ENCODE peak calls at places on chromosome 18, in eight cellular contexts. One of them, this sample, is unnamed.

GRCh38 chr18:46950064-46950656 is 32.8 kb downstream of the KATNAL2 start:
- DNase-seq in CD8-positive, alpha-beta T cell: no peak
- DNase-seq in anterior cingulate cortex: no peak
- DNase-seq in ELR: peak
- DNase-seq in T1000: no peak
- DNase-seq in BJ: no peak
- DNase-seq in spleen: no peak
- DNase-seq in cerebellum: no peak
- DNase-seq in this sample: no peak

GRCh38 chr18:11387880-11388279 is 221.5 kb upstream of the SLC35G4 start:
- DNase-seq in T1000: no peak
- DNase-seq in CD8-positive, alpha-beta T cell: no peak
- DNase-seq in spleen: no peak
- DNase-seq in anterior cingulate cortex: no peak
- DNase-seq in ELR: peak
- DNase-seq in cerebellum: no peak
- DNase-seq in BJ: no peak
- DNase-seq in this sample: peak

GRCh38 chr18:12254137-12254819 is at the start of gene CIDEA:
- DNase-seq in ELR: peak
- DNase-seq in spleen: peak
- DNase-seq in CD8-positive, alpha-beta T cell: no peak
- DNase-seq in BJ: no peak
- DNase-seq in anterior cingulate cortex: no peak
- DNase-seq in cerebellum: no peak
- DNase-seq in T1000: no peak
- DNase-seq in this sample: peak

GRCh38 chr18:3245853-3246635 is 1.6 kb upstream of the MYL12A start:
- DNase-seq in anterior cingulate cortex: peak
- DNase-seq in BJ: no peak
- DNase-seq in CD8-positive, alpha-beta T cell: peak
- DNase-seq in T1000: peak
- DNase-seq in ELR: peak
- DNase-seq in cerebellum: peak
- DNase-seq in spleen: peak
- DNase-seq in this sample: peak

GRCh38 chr18:8073167-8073566 is 506.1 kb downstream of the PTPRM start:
- DNase-seq in cerebellum: no peak
- DNase-seq in spleen: no peak
- DNase-seq in T1000: no peak
- DNase-seq in BJ: no peak
- DNase-seq in CD8-positive, alpha-beta T cell: no peak
- DNase-seq in ELR: no peak
- DNase-seq in anterior cingulate cortex: no peak
- DNase-seq in this sample: no peak

GRCh38 chr18:22230403-22231042 is 61.1 kb downstream of the GATA6 start:
- DNase-seq in ELR: peak
- DNase-seq in spleen: no peak
- DNase-seq in T1000: peak
- DNase-seq in BJ: no peak
- DNase-seq in CD8-positive, alpha-beta T cell: no peak
- DNase-seq in cerebellum: no peak
- DNase-seq in anterior cingulate cortex: no peak
- DNase-seq in this sample: no peak

GRCh38 chr18:59961086-59961485 is 61.3 kb downstream of the PMAIP1 start:
- DNase-seq in spleen: no peak
- DNase-seq in ELR: no peak
- DNase-seq in BJ: no peak
- DNase-seq in CD8-positive, alpha-beta T cell: no peak
- DNase-seq in cerebellum: no peak
- DNase-seq in T1000: no peak
- DNase-seq in anterior cingulate cortex: no peak
- DNase-seq in this sample: no peak

GRCh38 chr18:79405781-79406575 is 10.2 kb downstream of the NFATC1 start:
- DNase-seq in spleen: peak
- DNase-seq in T1000: no peak
- DNase-seq in ELR: no peak
- DNase-seq in CD8-positive, alpha-beta T cell: peak
- DNase-seq in BJ: no peak
- DNase-seq in anterior cingulate cortex: no peak
- DNase-seq in cerebellum: no peak
- DNase-seq in this sample: no peak

GRCh38 chr18:45730832-45731545 is 7.0 kb downstream of the SLC14A1 start:
- DNase-seq in CD8-positive, alpha-beta T cell: no peak
- DNase-seq in T1000: peak
- DNase-seq in cerebellum: no peak
- DNase-seq in ELR: peak
- DNase-seq in anterior cingulate cortex: no peak
- DNase-seq in spleen: no peak
- DNase-seq in BJ: peak
- DNase-seq in this sample: peak

GRCh38 chr18:48851563-48851962 is 99.2 kb downstream of the SMAD7 start:
- DNase-seq in spleen: no peak
- DNase-seq in BJ: no peak
- DNase-seq in CD8-positive, alpha-beta T cell: no peak
- DNase-seq in cerebellum: no peak
- DNase-seq in ELR: no peak
- DNase-seq in T1000: no peak
- DNase-seq in anterior cingulate cortex: peak
- DNase-seq in this sample: no peak

GRCh38 chr18:8529609-8530008 is 79.6 kb upstream of the RAB12 start:
- DNase-seq in ELR: no peak
- DNase-seq in BJ: no peak
- DNase-seq in spleen: no peak
- DNase-seq in T1000: no peak
- DNase-seq in CD8-positive, alpha-beta T cell: no peak
- DNase-seq in cerebellum: no peak
- DNase-seq in anterior cingulate cortex: no peak
- DNase-seq in this sample: no peak

GRCh38 chr18:62717850-62718229 is 2.5 kb downstream of the PHLPP1 start:
- DNase-seq in anterior cingulate cortex: no peak
- DNase-seq in cerebellum: no peak
- DNase-seq in ELR: peak
- DNase-seq in spleen: no peak
- DNase-seq in CD8-positive, alpha-beta T cell: no peak
- DNase-seq in T1000: no peak
- DNase-seq in BJ: no peak
- DNase-seq in this sample: peak

GRCh38 chr18:62606106-62606505 is 83.3 kb downstream of the ZCCHC2 start:
- DNase-seq in T1000: no peak
- DNase-seq in ELR: no peak
- DNase-seq in cerebellum: no peak
- DNase-seq in CD8-positive, alpha-beta T cell: no peak
- DNase-seq in BJ: no peak
- DNase-seq in anterior cingulate cortex: no peak
- DNase-seq in spleen: no peak
- DNase-seq in this sample: no peak

GRCh38 chr18:31426021-31426420 is 21.5 kb upstream of the DSG3 start:
- DNase-seq in BJ: no peak
- DNase-seq in T1000: no peak
- DNase-seq in CD8-positive, alpha-beta T cell: no peak
- DNase-seq in ELR: no peak
- DNase-seq in anterior cingulate cortex: no peak
- DNase-seq in cerebellum: no peak
- DNase-seq in spleen: no peak
- DNase-seq in this sample: no peak

GRCh38 chr18:12394428-12394827 is 13.3 kb upstream of the PRELID3A start:
- DNase-seq in ELR: peak
- DNase-seq in anterior cingulate cortex: no peak
- DNase-seq in CD8-positive, alpha-beta T cell: no peak
- DNase-seq in cerebellum: no peak
- DNase-seq in BJ: no peak
- DNase-seq in spleen: peak
- DNase-seq in T1000: no peak
- DNase-seq in this sample: peak

GRCh38 chr18:30903566-30903965 is 139.0 kb downstream of the DSC3 start:
- DNase-seq in ELR: peak
- DNase-seq in T1000: no peak
- DNase-seq in anterior cingulate cortex: no peak
- DNase-seq in CD8-positive, alpha-beta T cell: no peak
- DNase-seq in BJ: no peak
- DNase-seq in spleen: no peak
- DNase-seq in cerebellum: no peak
- DNase-seq in this sample: no peak

GRCh38 chr18:76450912-76451421 is 44.1 kb downstream of the ZNF516 start:
- DNase-seq in CD8-positive, alpha-beta T cell: no peak
- DNase-seq in spleen: peak
- DNase-seq in T1000: no peak
- DNase-seq in ELR: peak
- DNase-seq in cerebellum: no peak
- DNase-seq in BJ: no peak
- DNase-seq in anterior cingulate cortex: peak
- DNase-seq in this sample: peak

GRCh38 chr18:24514439-24514838 is 54.0 kb downstream of the HRH4 start:
- DNase-seq in CD8-positive, alpha-beta T cell: no peak
- DNase-seq in spleen: no peak
- DNase-seq in ELR: peak
- DNase-seq in T1000: peak
- DNase-seq in anterior cingulate cortex: no peak
- DNase-seq in cerebellum: no peak
- DNase-seq in BJ: no peak
- DNase-seq in this sample: peak

GRCh38 chr18:51153659-51154371 is 43.7 kb downstream of the MEX3C start:
- DNase-seq in BJ: no peak
- DNase-seq in T1000: no peak
- DNase-seq in ELR: no peak
- DNase-seq in spleen: peak
- DNase-seq in CD8-positive, alpha-beta T cell: no peak
- DNase-seq in cerebellum: no peak
- DNase-seq in anterior cingulate cortex: no peak
- DNase-seq in this sample: no peak

GRCh38 chr18:525066-525797 is 24.7 kb upstream of the COLEC12 start:
- DNase-seq in cerebellum: no peak
- DNase-seq in ELR: peak
- DNase-seq in BJ: peak
- DNase-seq in T1000: peak
- DNase-seq in spleen: no peak
- DNase-seq in anterior cingulate cortex: no peak
- DNase-seq in CD8-positive, alpha-beta T cell: no peak
- DNase-seq in this sample: peak

GRCh38 chr18:24544141-24544498 is 83.7 kb downstream of the HRH4 start:
- DNase-seq in ELR: peak
- DNase-seq in anterior cingulate cortex: peak
- DNase-seq in BJ: no peak
- DNase-seq in cerebellum: peak
- DNase-seq in T1000: no peak
- DNase-seq in CD8-positive, alpha-beta T cell: no peak
- DNase-seq in spleen: no peak
- DNase-seq in this sample: no peak

GRCh38 chr18:35267161-35267651 is 22.8 kb downstream of the ZSCAN30 start:
- DNase-seq in T1000: no peak
- DNase-seq in spleen: peak
- DNase-seq in BJ: no peak
- DNase-seq in ELR: no peak
- DNase-seq in CD8-positive, alpha-beta T cell: peak
- DNase-seq in cerebellum: peak
- DNase-seq in anterior cingulate cortex: peak
- DNase-seq in this sample: no peak

This sample was measured in foreskin fibroblast.